ENCODE peak calls at places on chromosomes 11 and 22, in five cellular contexts. One of them, this sample, is unnamed.

GRCh38 chr11:95241673-95242072 is 10.7 kb upstream of the SESN3 start:
- DNase-seq in stomach: no peak
- DNase-seq in B cell: peak; percentile 25
- DNase-seq in SW 1271: no peak
- DNase-seq in CD8-positive, alpha-beta T cell: no peak
- DNase-seq in this sample: no peak

GRCh38 chr11:74004694-74005615 is 3.9 kb downstream of the UCP3 start:
- DNase-seq in stomach: peak; percentile 53
- DNase-seq in B cell: peak; percentile 65
- DNase-seq in SW 1271: no peak
- DNase-seq in CD8-positive, alpha-beta T cell: peak; percentile 71
- DNase-seq in this sample: no peak

GRCh38 chr11:67354314-67355022 is 1.1 kb upstream of the POLD4 start:
- DNase-seq in B cell: no peak
- DNase-seq in stomach: peak; percentile 68
- DNase-seq in SW 1271: peak; percentile 93
- DNase-seq in CD8-positive, alpha-beta T cell: no peak
- DNase-seq in this sample: no peak

GRCh38 chr11:68704887-68705286 is 20.5 kb downstream of the GAL start:
- DNase-seq in B cell: no peak
- DNase-seq in CD8-positive, alpha-beta T cell: no peak
- DNase-seq in stomach: no peak
- DNase-seq in SW 1271: no peak
- DNase-seq in this sample: no peak

GRCh38 chr22:26466196-26466595 is 17.4 kb downstream of the HPS4 start:
- DNase-seq in B cell: no peak
- DNase-seq in SW 1271: no peak
- DNase-seq in CD8-positive, alpha-beta T cell: no peak
- DNase-seq in stomach: no peak
- DNase-seq in this sample: no peak

GRCh38 chr22:45268167-45268957 is 16.4 kb upstream of the UPK3A start:
- DNase-seq in CD8-positive, alpha-beta T cell: no peak
- DNase-seq in stomach: peak; percentile 36
- DNase-seq in SW 1271: no peak
- DNase-seq in B cell: peak; percentile 33
- DNase-seq in this sample: no peak

GRCh38 chr11:117822522-117823033 is 2.0 kb downstream of the FXYD2 start:
- DNase-seq in CD8-positive, alpha-beta T cell: no peak
- DNase-seq in B cell: no peak
- DNase-seq in SW 1271: no peak
- DNase-seq in stomach: no peak
- DNase-seq in this sample: no peak

GRCh38 chr11:111069076-111069475 is 176.4 kb upstream of the POU2AF2 start:
- DNase-seq in stomach: no peak
- DNase-seq in B cell: no peak
- DNase-seq in SW 1271: no peak
- DNase-seq in CD8-positive, alpha-beta T cell: no peak
- DNase-seq in this sample: no peak

GRCh38 chr22:37260939-37261338 is 16.9 kb upstream of the RAC2 start:
- DNase-seq in CD8-positive, alpha-beta T cell: no peak
- DNase-seq in B cell: peak; percentile 76
- DNase-seq in SW 1271: no peak
- DNase-seq in stomach: peak; percentile 67
- DNase-seq in this sample: peak; percentile 50

GRCh38 chr11:556175-556699 is 4.3 kb downstream of the LMNTD2 start:
- DNase-seq in stomach: peak; percentile 48
- DNase-seq in SW 1271: no peak
- DNase-seq in CD8-positive, alpha-beta T cell: no peak
- DNase-seq in B cell: peak; percentile 48
- DNase-seq in this sample: no peak

GRCh38 chr11:124761301-124762021 is 629 bp downstream of the ESAM start:
- DNase-seq in B cell: peak; percentile 58
- DNase-seq in CD8-positive, alpha-beta T cell: no peak
- DNase-seq in SW 1271: no peak
- DNase-seq in stomach: no peak
- DNase-seq in this sample: no peak

GRCh38 chr11:125166347-125166841 is 1.8 kb downstream of the PKNOX2 start:
- DNase-seq in stomach: no peak
- DNase-seq in CD8-positive, alpha-beta T cell: no peak
- DNase-seq in B cell: peak; percentile 29
- DNase-seq in SW 1271: no peak
- DNase-seq in this sample: peak; percentile 33

GRCh38 chr22:20955548-20955947 is 11.5 kb upstream of the AIFM3 start:
- DNase-seq in B cell: no peak
- DNase-seq in stomach: no peak
- DNase-seq in CD8-positive, alpha-beta T cell: no peak
- DNase-seq in SW 1271: no peak
- DNase-seq in this sample: no peak

GRCh38 chr11:86589856-86590589 is 82.4 kb downstream of the ME3 start:
- DNase-seq in stomach: no peak
- DNase-seq in SW 1271: no peak
- DNase-seq in B cell: no peak
- DNase-seq in CD8-positive, alpha-beta T cell: no peak
- DNase-seq in this sample: no peak

GRCh38 chr11:17607083-17607429 is 60.0 kb downstream of the OTOG start:
- DNase-seq in CD8-positive, alpha-beta T cell: no peak
- DNase-seq in B cell: no peak
- DNase-seq in SW 1271: no peak
- DNase-seq in stomach: no peak
- DNase-seq in this sample: no peak

GRCh38 chr22:23775779-23776375 is 3.2 kb downstream of the MMP11 start:
- DNase-seq in stomach: no peak
- DNase-seq in CD8-positive, alpha-beta T cell: no peak
- DNase-seq in B cell: no peak
- DNase-seq in SW 1271: no peak
- DNase-seq in this sample: no peak

GRCh38 chr11:32141886-32142546 is 51.1 kb downstream of the RCN1 start:
- DNase-seq in stomach: no peak
- DNase-seq in CD8-positive, alpha-beta T cell: no peak
- DNase-seq in B cell: no peak
- DNase-seq in SW 1271: no peak
- DNase-seq in this sample: no peak

GRCh38 chr11:76803023-76803422 is 19.9 kb downstream of the TSKU start:
- DNase-seq in SW 1271: no peak
- DNase-seq in B cell: no peak
- DNase-seq in stomach: no peak
- DNase-seq in CD8-positive, alpha-beta T cell: no peak
- DNase-seq in this sample: no peak

GRCh38 chr11:73312806-73313403 is 4.8 kb downstream of the ARHGEF17 start:
- DNase-seq in SW 1271: no peak
- DNase-seq in B cell: no peak
- DNase-seq in stomach: no peak
- DNase-seq in CD8-positive, alpha-beta T cell: no peak
- DNase-seq in this sample: no peak

GRCh38 chr22:49394116-49394785 is 433.4 kb downstream of the BRD1 start:
- DNase-seq in CD8-positive, alpha-beta T cell: no peak
- DNase-seq in stomach: no peak
- DNase-seq in B cell: no peak
- DNase-seq in SW 1271: no peak
- DNase-seq in this sample: no peak

GRCh38 chr11:11977206-11977938 is 31.1 kb downstream of the DKK3 start:
- DNase-seq in B cell: no peak
- DNase-seq in CD8-positive, alpha-beta T cell: no peak
- DNase-seq in stomach: peak; percentile 74
- DNase-seq in SW 1271: peak; percentile 79
- DNase-seq in this sample: no peak

GRCh38 chr11:86091566-86091965 is 22.7 kb upstream of the PICALM start:
- DNase-seq in SW 1271: no peak
- DNase-seq in B cell: no peak
- DNase-seq in CD8-positive, alpha-beta T cell: no peak
- DNase-seq in stomach: no peak
- DNase-seq in this sample: no peak

GRCh38 chr11:128379587-128380279 is 207.6 kb downstream of the ETS1 start:
- DNase-seq in B cell: no peak
- DNase-seq in CD8-positive, alpha-beta T cell: no peak
- DNase-seq in SW 1271: no peak
- DNase-seq in stomach: no peak
- DNase-seq in this sample: no peak

GRCh38 chr22:30280495-30280894 is 8.8 kb downstream of the CASTOR1 start:
- DNase-seq in SW 1271: no peak
- DNase-seq in CD8-positive, alpha-beta T cell: no peak
- DNase-seq in B cell: no peak
- DNase-seq in stomach: no peak
- DNase-seq in this sample: no peak

GRCh38 chr11:22666700-22667439 is 459 bp downstream of the GAS2 start:
- DNase-seq in B cell: peak; percentile 3
- DNase-seq in CD8-positive, alpha-beta T cell: no peak
- DNase-seq in stomach: peak; percentile 67
- DNase-seq in SW 1271: no peak
- DNase-seq in this sample: peak; percentile 72

GRCh38 chr11:59141673-59142460 is 789 bp upstream of the FAM111A start:
- DNase-seq in CD8-positive, alpha-beta T cell: no peak
- DNase-seq in stomach: no peak
- DNase-seq in SW 1271: no peak
- DNase-seq in B cell: no peak
- DNase-seq in this sample: no peak

GRCh38 chr11:125165111-125165663 is 636 bp downstream of the PKNOX2 start:
- DNase-seq in SW 1271: no peak
- DNase-seq in CD8-positive, alpha-beta T cell: no peak
- DNase-seq in stomach: peak; percentile 44
- DNase-seq in B cell: peak; percentile 33
- DNase-seq in this sample: no peak

GRCh38 chr11:66192181-66192888 is 76.1 kb upstream of the RAB1B start:
- DNase-seq in B cell: no peak
- DNase-seq in stomach: no peak
- DNase-seq in SW 1271: no peak
- DNase-seq in CD8-positive, alpha-beta T cell: no peak
- DNase-seq in this sample: no peak

GRCh38 chr11:119144825-119145476 is 3.9 kb upstream of the ABCG4 start:
- DNase-seq in B cell: peak; percentile 46
- DNase-seq in CD8-positive, alpha-beta T cell: no peak
- DNase-seq in SW 1271: peak; percentile 44
- DNase-seq in stomach: peak; percentile 69
- DNase-seq in this sample: peak; percentile 55

GRCh38 chr11:9617960-9618359 is 44.5 kb downstream of the WEE1 start:
- DNase-seq in CD8-positive, alpha-beta T cell: no peak
- DNase-seq in SW 1271: no peak
- DNase-seq in stomach: no peak
- DNase-seq in B cell: no peak
- DNase-seq in this sample: no peak

GRCh38 chr11:112318193-112318592 is 57.5 kb upstream of the PLET1 start:
- DNase-seq in SW 1271: peak; percentile 38
- DNase-seq in B cell: no peak
- DNase-seq in CD8-positive, alpha-beta T cell: no peak
- DNase-seq in stomach: no peak
- DNase-seq in this sample: no peak

GRCh38 chr22:47990486-47990885 is 1228.0 kb downstream of the TBC1D22A start:
- DNase-seq in CD8-positive, alpha-beta T cell: no peak
- DNase-seq in SW 1271: no peak
- DNase-seq in B cell: no peak
- DNase-seq in stomach: no peak
- DNase-seq in this sample: no peak

GRCh38 chr22:39896313-39896996 is 2.9 kb upstream of the ENTHD1 start:
- DNase-seq in B cell: no peak
- DNase-seq in SW 1271: no peak
- DNase-seq in stomach: no peak
- DNase-seq in CD8-positive, alpha-beta T cell: no peak
- DNase-seq in this sample: no peak

GRCh38 chr22:20526628-20527355 is 19.4 kb downstream of the MED15 start:
- DNase-seq in CD8-positive, alpha-beta T cell: no peak
- DNase-seq in B cell: no peak
- DNase-seq in SW 1271: peak; percentile 76
- DNase-seq in stomach: no peak
- DNase-seq in this sample: no peak

GRCh38 chr11:119169272-119169719 is 771 bp downstream of the NLRX1 start:
- DNase-seq in stomach: peak; percentile 33
- DNase-seq in CD8-positive, alpha-beta T cell: no peak
- DNase-seq in SW 1271: no peak
- DNase-seq in B cell: peak; percentile 46
- DNase-seq in this sample: no peak